ENCODE peak calls at places on chromosomes 5 and 9, in nine cellular contexts. U is brain microvascular endothelial cell; B is AG04450; P is effector CD8-positive, alpha-beta T cell; F is KG1; D is WTC11; T is CD4-positive, alpha-beta T cell; Q is cardiac fibroblast; Y is astrocyte of the cerebellum. A is an unnamed sample.
A peak's percentile ranks its signal among the peaks of the same experiment; 100 is the strongest.

GRCh38 chr5:126373621-126374416 is 49.4 kb upstream of the GRAMD2B start:
- DNase-seq in U (peak; percentile 69), P (no peak), T (no peak), F (no peak), Y (no peak), Q (peak; percentile 24), B (no peak), D (no peak), A (no peak)

GRCh38 chr5:161305601-161306000 is 240.9 kb downstream of the GABRB2 start:
- DNase-seq in T (no peak), B (no peak), D (no peak), Q (no peak), U (no peak), F (no peak), P (no peak), Y (no peak), A (no peak)

GRCh38 chr9:108468364-108468763 is 387.4 kb downstream of the ACTL7B start:
- DNase-seq in T (no peak), U (peak; percentile 67), F (no peak), Q (peak; percentile 61), Y (no peak), D (peak; percentile 78), P (no peak), B (no peak), A (peak; percentile 10)

GRCh38 chr5:159106193-159106568 is 6.5 kb upstream of the EBF1 start:
- DNase-seq in D (no peak), Q (no peak), F (no peak), P (no peak), B (no peak), Y (no peak), U (no peak), T (no peak), A (no peak)

GRCh38 chr5:89268460-89268859 is 385.5 kb upstream of the MEF2C start:
- DNase-seq in B (no peak), T (no peak), Y (no peak), F (peak; percentile 11), U (no peak), D (no peak), P (no peak), Q (no peak), A (no peak)

GRCh38 chr5:93062548-93062947 is 518.5 kb downstream of the NR2F1-AS1 start:
- DNase-seq in Q (peak; percentile 33), U (no peak), P (no peak), T (no peak), B (no peak), Y (no peak), F (no peak), D (no peak), A (no peak)

GRCh38 chr5:109329296-109330252 is 80.2 kb downstream of the PJA2 start:
- DNase-seq in D (no peak), Q (peak; percentile 84), T (no peak), Y (peak; percentile 83), F (no peak), B (peak; percentile 61), P (no peak), U (peak; percentile 45), A (no peak)

GRCh38 chr5:140344683-140345423 is 1.6 kb downstream of the HBEGF start:
- DNase-seq in P (no peak), Q (peak; percentile 34), F (no peak), B (no peak), D (no peak), Y (no peak), T (no peak), U (no peak), A (no peak)

GRCh38 chr9:100492952-100493351 is 20.0 kb downstream of the TMEFF1 start:
- DNase-seq in Q (peak; percentile 48), F (no peak), P (no peak), T (no peak), U (no peak), D (no peak), Y (no peak), B (no peak), A (no peak)

GRCh38 chr9:70080481-70081119 is 37.0 kb downstream of the MAMDC2 start:
- DNase-seq in Y (peak; percentile 84), F (no peak), B (peak; percentile 27), T (no peak), P (no peak), Q (peak; percentile 86), D (no peak), U (peak; percentile 71), A (no peak)

GRCh38 chr5:95392593-95393182 is 1.5 kb downstream of the FAM81B start:
- DNase-seq in Y (peak; percentile 12), D (no peak), T (no peak), U (no peak), F (no peak), B (no peak), Q (peak; percentile 50), P (no peak), A (peak; percentile 9)

GRCh38 chr5:54516051-54516645 is 1.4 kb upstream of the SNX18 start:
- DNase-seq in T (no peak), F (no peak), Y (peak; percentile 40), U (no peak), P (no peak), D (no peak), Q (no peak), B (no peak), A (no peak)

GRCh38 chr5:69048233-69048632 is 45.6 kb upstream of the SLC30A5 start:
- DNase-seq in F (no peak), Y (no peak), U (no peak), Q (peak; percentile 21), D (no peak), T (no peak), B (no peak), P (no peak), A (no peak)

GRCh38 chr5:158814521-158814920 is 285.2 kb downstream of the EBF1 start:
- DNase-seq in U (no peak), Q (no peak), P (no peak), D (no peak), T (no peak), B (no peak), Y (no peak), F (no peak), A (no peak)

GRCh38 chr5:31671339-31671741 is 32.4 kb downstream of the PDZD2 start:
- DNase-seq in Y (peak; percentile 86), D (no peak), U (no peak), F (no peak), T (no peak), Q (no peak), B (no peak), P (no peak), A (no peak)

GRCh38 chr5:152551061-152551460 is 146.0 kb upstream of the NMUR2 start:
- DNase-seq in Q (no peak), P (no peak), T (no peak), F (no peak), Y (no peak), D (no peak), B (no peak), U (no peak), A (no peak)

GRCh38 chr5:171207256-171207866 is 101.7 kb upstream of the TLX3 start:
- DNase-seq in P (no peak), B (peak; percentile 6), Y (peak; percentile 18), Q (peak; percentile 75), F (peak; percentile 67), U (peak; percentile 53), T (no peak), D (no peak), A (no peak)

GRCh38 chr5:72606525-72606924 is 99.3 kb upstream of the ZNF366 start:
- DNase-seq in Y (no peak), B (no peak), U (no peak), P (no peak), F (no peak), D (no peak), T (no peak), Q (no peak), A (no peak)

GRCh38 chr5:141747646-141748229 is 65.7 kb upstream of the ARAP3 start:
- DNase-seq in B (no peak), Q (no peak), D (no peak), Y (no peak), T (no peak), F (no peak), P (no peak), U (no peak), A (peak; percentile 17)

GRCh38 chr5:75536694-75537360 is 25.1 kb downstream of the POLK start:
- DNase-seq in B (no peak), F (no peak), Y (no peak), Q (no peak), D (peak; percentile 23), P (no peak), U (peak; percentile 7), T (no peak), A (no peak)

A was measured in NCI-H1436.